ENCODE peak calls at places on chromosomes 12 and 14, in six cellular contexts. V is kidney, C is GM23338, A is HFF-Myc, Z is A673, L is nephron progenitor cell. Y is an unnamed sample.

GRCh38 chr14:29738950-29739349 is 188.7 kb downstream of the PRKD1 start:
- DNase-seq in V (no peak), C (peak; percentile 27), A (no peak), Z (no peak), L (no peak), Y (no peak)

GRCh38 chr12:55745361-55746146 is 2.6 kb downstream of the GDF11 start:
- DNase-seq in V (no peak), C (peak; percentile 95), A (no peak), Z (peak; percentile 97), L (peak; percentile 85), Y (peak; percentile 17)

GRCh38 chr12:29428630-29429029 is 47.7 kb upstream of the ERGIC2 start:
- DNase-seq in V (no peak), C (no peak), A (peak; percentile 7), Z (peak; percentile 52), L (no peak), Y (peak; percentile 75)

GRCh38 chr12:40792792-40793386 is 100.7 kb downstream of the CNTN1 start:
- DNase-seq in V (no peak), C (peak; percentile 27), A (no peak), Z (no peak), L (no peak), Y (no peak)

GRCh38 chr14:63677891-63678379 is 36.3 kb upstream of the WDR89 start:
- DNase-seq in V (no peak), C (no peak), A (peak; percentile 61), Z (peak; percentile 43), L (no peak), Y (peak; percentile 35)

GRCh38 chr14:104358528-104359300 is 220.3 kb downstream of the KIF26A start:
- DNase-seq in V (no peak), C (no peak), A (no peak), Z (no peak), L (no peak), Y (no peak)

GRCh38 chr14:30559638-30560071 is 697 bp downstream of the G2E3 start:
- DNase-seq in V (no peak), C (peak; percentile 34), A (no peak), Z (peak; percentile 48), L (peak; percentile 7), Y (peak; percentile 71)

GRCh38 chr12:3185260-3185870 is 108.2 kb downstream of the TSPAN9 start:
- DNase-seq in V (no peak), C (no peak), A (no peak), Z (no peak), L (no peak), Y (no peak)

GRCh38 chr12:79300199-79300568 is 390.6 kb downstream of the PAWR start:
- DNase-seq in V (no peak), C (peak; percentile 32), A (no peak), Z (no peak), L (no peak), Y (peak; percentile 41)

GRCh38 chr14:65496178-65496993 is 83.9 kb downstream of the FUT8 start:
- DNase-seq in V (no peak), C (no peak), A (no peak), Z (no peak), L (no peak), Y (peak; percentile 27)

GRCh38 chr14:96741151-96741977 is 55.8 kb upstream of the VRK1 start:
- DNase-seq in V (peak; percentile 83), C (peak; percentile 64), A (no peak), Z (peak; percentile 75), L (peak; percentile 88), Y (peak; percentile 32)

GRCh38 chr12:109892748-109893147 is 7.3 kb upstream of the TCHP start:
- DNase-seq in V (no peak), C (no peak), A (no peak), Z (no peak), L (no peak), Y (no peak)

GRCh38 chr12:113903381-113903863 is 62.7 kb downstream of the RBM19 start:
- DNase-seq in V (no peak), C (no peak), A (no peak), Z (no peak), L (no peak), Y (no peak)
- TF ChIP-seq CTCF in V (no peak), C (no peak), A (no peak), Z (no peak), L (no peak), Y (no peak)

GRCh38 chr14:49593016-49593415 is 5.7 kb upstream of the LRR1 start:
- DNase-seq in V (no peak), C (no peak), A (no peak), Z (no peak), L (no peak), Y (peak; percentile 33)
- TF ChIP-seq CTCF in V (no peak), C (no peak), A (no peak), Z (no peak), L (no peak), Y (no peak)

DNA sequence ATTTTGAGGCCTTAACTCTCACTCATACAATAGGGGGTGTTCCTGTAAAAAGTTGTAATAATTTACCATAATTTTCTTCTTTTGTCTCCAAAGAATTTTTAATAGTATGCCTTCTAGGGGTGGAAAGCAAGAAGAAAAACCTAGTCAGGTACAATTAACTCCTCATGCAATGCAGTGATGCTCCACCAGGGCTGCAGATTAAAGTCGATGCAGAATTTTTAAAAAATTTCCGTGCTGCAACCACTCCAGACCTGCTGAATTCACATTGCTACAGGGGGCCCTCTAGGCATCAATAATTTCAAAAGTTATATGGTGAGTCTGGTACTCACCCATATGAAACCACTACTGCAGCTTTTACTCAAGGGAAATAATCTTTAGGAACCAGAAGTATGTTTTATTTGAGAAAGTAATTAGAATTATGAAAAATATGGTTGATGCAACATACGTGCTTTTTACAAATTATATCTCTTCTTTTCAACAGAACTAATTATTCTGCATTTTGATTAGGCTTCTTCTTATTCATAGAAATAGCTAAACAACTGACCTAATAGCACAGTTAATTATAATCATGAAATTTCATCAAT is 353.2 kb downstream of the BCAT1 start:
- DNase-seq in V (no peak), C (peak; percentile 62), A (no peak), Z (peak; percentile 69), L (peak; percentile 7), Y (peak; percentile 26)
- TF ChIP-seq CTCF in V (no peak), C (peak; percentile 25), A (peak; percentile 27), Z (peak; percentile 60), L (peak; percentile 47), Y (peak; percentile 50)

GRCh38 chr14:68203871-68204270 is 384.3 kb downstream of the RAD51B start:
- DNase-seq in V (no peak), C (no peak), A (no peak), Z (no peak), L (no peak), Y (no peak)

GRCh38 chr14:68193970-68194634 is 374.5 kb downstream of the RAD51B start:
- DNase-seq in V (no peak), C (no peak), A (no peak), Z (no peak), L (no peak), Y (no peak)

GRCh38 chr14:68195126-68195525 is 375.5 kb downstream of the RAD51B start:
- DNase-seq in V (no peak), C (peak; percentile 64), A (no peak), Z (no peak), L (no peak), Y (no peak)

GRCh38 chr14:68198713-68199464 is 379.3 kb downstream of the RAD51B start:
- DNase-seq in V (no peak), C (no peak), A (no peak), Z (no peak), L (no peak), Y (no peak)

GRCh38 chr14:68199465-68200145 is 380.0 kb downstream of the RAD51B start:
- DNase-seq in V (no peak), C (peak; percentile 60), A (no peak), Z (peak; percentile 27), L (peak; percentile 16), Y (peak; percentile 84)
- TF ChIP-seq CTCF in V (no peak), C (no peak), A (no peak), Z (no peak), L (no peak), Y (peak; percentile 9)

GRCh38 chr14:48537600-48537999 is 862.2 kb upstream of the MDGA2 start:
- DNase-seq in V (no peak), C (no peak), A (no peak), Z (no peak), L (no peak), Y (no peak)

DNA sequence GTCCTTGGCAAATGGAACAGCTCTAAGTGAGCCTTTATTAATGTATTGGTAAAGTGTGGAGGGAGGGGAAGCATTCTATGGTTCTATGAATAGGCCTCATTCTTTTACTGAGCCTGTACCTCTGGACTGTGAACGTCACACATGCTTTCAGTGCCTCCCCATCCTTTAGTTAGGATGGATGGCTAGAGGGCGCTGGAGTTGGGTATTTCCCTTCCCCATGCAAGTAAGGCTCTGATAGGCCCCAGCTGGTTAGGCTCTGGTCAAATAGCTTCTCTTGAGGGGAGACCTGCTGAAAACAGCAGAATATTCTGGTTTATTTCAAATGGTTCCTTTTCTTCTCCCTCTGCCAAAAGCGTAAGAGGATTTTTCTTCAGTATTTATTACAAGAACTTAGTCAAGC is 860.9 kb upstream of the MDGA2 start:
- DNase-seq in V (no peak), C (peak; percentile 87), A (no peak), Z (peak; percentile 56), L (peak; percentile 11), Y (no peak)
- TF ChIP-seq CTCF in V (no peak), C (peak; percentile 83), A (no peak), Z (peak; percentile 54), L (no peak), Y (no peak)

GRCh38 chr12:131049002-131049401 is 95.3 kb downstream of the ADGRD1 start:
- DNase-seq in V (peak; percentile 38), C (no peak), A (no peak), Z (no peak), L (no peak), Y (no peak)

GRCh38 chr12:131048611-131048990 is 94.9 kb downstream of the ADGRD1 start:
- DNase-seq in V (peak; percentile 37), C (no peak), A (no peak), Z (no peak), L (no peak), Y (no peak)

GRCh38 chr12:131047789-131048610 is 94.3 kb downstream of the ADGRD1 start:
- DNase-seq in V (peak; percentile 69), C (no peak), A (no peak), Z (no peak), L (peak; percentile 38), Y (no peak)

GRCh38 chr12:131045705-131046460 is 92.2 kb downstream of the ADGRD1 start:
- DNase-seq in V (peak; percentile 30), C (no peak), A (no peak), Z (no peak), L (no peak), Y (no peak)

DNA sequence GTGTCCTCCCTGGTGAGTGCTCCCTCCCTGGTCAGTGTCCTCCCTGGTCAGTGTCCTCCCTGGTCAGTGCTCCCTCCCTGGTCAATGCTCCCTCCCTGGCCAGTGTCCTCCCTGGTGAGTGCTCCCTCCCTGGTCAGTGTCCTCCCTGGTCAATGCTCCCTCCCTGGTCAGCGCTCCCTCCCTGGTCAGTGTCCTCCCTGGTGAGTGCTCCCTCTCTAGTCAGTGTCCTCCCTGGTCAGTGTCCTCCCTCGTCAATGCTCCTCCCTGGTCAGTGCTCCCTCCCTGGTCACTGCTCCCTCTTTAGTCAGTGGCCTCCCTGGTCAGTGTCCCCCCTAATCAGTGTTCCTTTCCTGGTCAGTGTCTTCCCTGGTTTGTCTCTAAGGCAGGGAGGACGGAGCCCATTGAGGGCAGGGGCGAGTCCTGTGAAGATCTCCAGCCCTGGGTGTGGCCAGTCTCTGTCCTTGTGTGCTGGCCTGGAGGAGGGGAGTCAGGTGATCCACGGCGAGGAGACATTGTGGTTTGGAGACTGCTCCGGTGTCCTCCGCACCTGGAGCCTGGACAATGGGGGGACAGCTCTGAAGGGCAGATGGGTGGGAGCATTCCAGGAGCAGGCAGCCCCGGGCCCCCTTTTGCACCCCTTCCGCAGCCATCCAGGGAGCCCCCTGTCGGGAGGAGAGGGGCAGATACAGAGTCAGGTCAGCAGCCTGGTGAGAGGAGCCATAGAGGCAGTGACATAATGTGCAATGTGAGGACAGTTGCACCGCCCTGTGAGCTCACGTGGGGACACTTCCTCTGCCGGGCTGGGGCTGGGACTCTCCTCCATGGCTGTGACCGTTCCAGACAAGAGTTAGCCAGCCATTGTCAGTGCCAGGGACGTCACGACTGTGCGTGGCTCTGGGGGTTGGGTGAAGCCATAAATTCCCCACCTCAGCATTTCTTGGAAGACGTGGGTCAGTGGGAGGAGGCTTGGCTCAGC is 93.4 kb downstream of the ADGRD1 start:
- DNase-seq in V (peak; percentile 57), C (no peak), A (no peak), Z (no peak), L (no peak), Y (no peak)
- TF ChIP-seq CTCF in V (no peak), C (no peak), A (no peak), Z (no peak), L (no peak), Y (no peak)